ENCODE peak calls at places on chromosomes 5 and 9, in seven cellular contexts. Q is fibroblast of lung, S is iPS DF 6.9, O is uterus, G is aorta, M is ovary, D is osteoblast. Z is an unnamed sample.
A peak's percentile ranks its signal among the peaks of the same experiment; 100 is the strongest.

GRCh38 chr9:3760031-3760430 is 234.2 kb upstream of the RFX3 start:
- DNase-seq in Q (peak; percentile 28), S (no peak), O (no peak), G (no peak), M (no peak), D (no peak), Z (no peak)

GRCh38 chr5:173238312-173239232 is 3.6 kb upstream of the NKX2-5 start:
- DNase-seq in Q (no peak), S (no peak), O (no peak), G (no peak), M (no peak), D (no peak), Z (no peak)

GRCh38 chr5:67187318-67187717 is 9.3 kb downstream of the CD180 start:
- DNase-seq in Q (no peak), S (no peak), O (no peak), G (no peak), M (no peak), D (no peak), Z (no peak)

GRCh38 chr9:108910402-108910801 is 23.5 kb downstream of the ELP1 start:
- DNase-seq in Q (no peak), S (no peak), O (no peak), G (no peak), M (no peak), D (no peak), Z (no peak)

GRCh38 chr5:79546782-79547428 is 33.0 kb upstream of the HOMER1 start:
- DNase-seq in Q (peak; percentile 78), S (no peak), O (no peak), G (no peak), M (no peak), D (no peak), Z (no peak)

GRCh38 chr9:98908897-98909634 is 34.6 kb upstream of the COL15A1 start:
- DNase-seq in Q (peak; percentile 93), S (no peak), O (no peak), G (no peak), M (no peak), D (peak; percentile 90), Z (no peak)

GRCh38 chr9:113973963-113974413 is 97.9 kb downstream of the ZNF618 start:
- DNase-seq in Q (no peak), S (no peak), O (no peak), G (no peak), M (no peak), D (peak; percentile 41), Z (no peak)

GRCh38 chr9:76886318-76886717 is 19.6 kb downstream of the PRUNE2 start:
- DNase-seq in Q (no peak), S (no peak), O (no peak), G (no peak), M (no peak), D (no peak), Z (no peak)

GRCh38 chr5:122880170-122880689 is 34.8 kb downstream of the SNX24 start:
- DNase-seq in Q (no peak), S (no peak), O (no peak), G (no peak), M (no peak), D (no peak), Z (no peak)

GRCh38 chr9:125752070-125752628 is 5.0 kb downstream of the PBX3 start:
- DNase-seq in Q (no peak), S (no peak), O (no peak), G (no peak), M (no peak), D (no peak), Z (no peak)

GRCh38 chr5:135246923-135247795 is 151.9 kb downstream of the MACROH2A1 start:
- DNase-seq in Q (peak; percentile 93), S (no peak), O (peak; percentile 48), G (peak; percentile 63), M (no peak), D (peak; percentile 94), Z (peak; percentile 37)

GRCh38 chr5:165919196-165919595 is 2372.2 kb upstream of the WWC1 start:
- DNase-seq in Q (no peak), S (no peak), O (no peak), G (no peak), M (no peak), D (no peak), Z (no peak)

GRCh38 chr5:138528208-138528607 is 14.8 kb downstream of the ETF1 start:
- DNase-seq in Q (no peak), S (no peak), O (no peak), G (no peak), M (no peak), D (no peak), Z (no peak)

GRCh38 chr9:16312116-16312515 is 558.4 kb downstream of the BNC2 start:
- DNase-seq in Q (peak; percentile 61), S (no peak), O (no peak), G (no peak), M (peak; percentile 52), D (peak; percentile 48), Z (no peak)

GRCh38 chr9:1490341-1491115 is 440.4 kb downstream of the DMRT2 start:
- DNase-seq in Q (peak; percentile 62), S (no peak), O (no peak), G (no peak), M (no peak), D (no peak), Z (no peak)

GRCh38 chr9:93682155-93682968 is 106.0 kb downstream of the PHF2 start:
- DNase-seq in Q (peak; percentile 39), S (peak; percentile 50), O (peak; percentile 27), G (peak; percentile 63), M (no peak), D (peak; percentile 96), Z (peak; percentile 58)

GRCh38 chr5:135978993-135979392 is 24.2 kb upstream of the LECT2 start:
- DNase-seq in Q (no peak), S (no peak), O (no peak), G (no peak), M (no peak), D (no peak), Z (no peak)

GRCh38 chr9:116686693-116687073 is 422 bp upstream of the TRIM32 start:
- DNase-seq in Q (no peak), S (no peak), O (no peak), G (no peak), M (no peak), D (peak; percentile 73), Z (no peak)

GRCh38 chr9:81108391-81108790 is 581.0 kb downstream of the TLE1 start:
- DNase-seq in Q (no peak), S (no peak), O (no peak), G (no peak), M (no peak), D (peak; percentile 48), Z (no peak)

GRCh38 chr5:107557051-107557658 is 113.6 kb downstream of the EFNA5 start:
- DNase-seq in Q (no peak), S (no peak), O (no peak), G (no peak), M (no peak), D (no peak), Z (peak; percentile 43)

GRCh38 chr9:135307314-135307713 is 172.3 kb upstream of the PPP1R26 start:
- DNase-seq in Q (no peak), S (no peak), O (no peak), G (no peak), M (no peak), D (peak; percentile 29), Z (no peak)

GRCh38 chr5:79640571-79641055 is 28.4 kb downstream of the TENT2 start:
- DNase-seq in Q (peak; percentile 37), S (no peak), O (no peak), G (no peak), M (no peak), D (no peak), Z (no peak)

GRCh38 chr9:112174965-112175795 is at the start of gene SUSD1:
- DNase-seq in Q (peak; percentile 17), S (no peak), O (no peak), G (peak; percentile 59), M (no peak), D (peak; percentile 94), Z (peak; percentile 73)

GRCh38 chr5:125408582-125409069 is 662.2 kb upstream of the ZNF608 start:
- DNase-seq in Q (peak; percentile 93), S (no peak), O (peak; percentile 47), G (peak; percentile 37), M (no peak), D (peak; percentile 82), Z (no peak)

GRCh38 chr5:43631182-43631910 is 28.4 kb downstream of the NNT start:
- DNase-seq in Q (peak; percentile 89), S (peak; percentile 70), O (peak; percentile 40), G (no peak), M (peak; percentile 22), D (peak; percentile 41), Z (peak; percentile 70)

GRCh38 chr5:32848681-32849080 is 137.6 kb downstream of the NPR3 start:
- DNase-seq in Q (peak; percentile 21), S (no peak), O (no peak), G (no peak), M (no peak), D (no peak), Z (no peak)

GRCh38 chr5:45295231-45295630 is 400.9 kb downstream of the HCN1 start:
- DNase-seq in Q (no peak), S (no peak), O (no peak), G (no peak), M (no peak), D (no peak), Z (no peak)
- H3K4me1 ChIP-seq in Q (no peaks in the 10 kb centered on the region), S (no peaks in the 10 kb centered on the region), O (no peaks in the 10 kb centered on the region), G (no peaks in the 10 kb centered on the region), M (no peaks in the 10 kb centered on the region), D (no peaks in the 10 kb centered on the region), Z (no peaks in the 10 kb centered on the region)

GRCh38 chr9:90016272-90016671 is 411.5 kb downstream of the GADD45G start:
- DNase-seq in Q (no peak), S (no peak), O (no peak), G (no peak), M (no peak), D (no peak), Z (no peak)
- H3K4me3 ChIP-seq in Q (no peak overlapping the region), S (no peak overlapping the region), O (no peak overlapping the region), G (no peak overlapping the region), M (no peak overlapping the region), D (no peak overlapping the region), Z (no peak overlapping the region)

GRCh38 chr5:62585306-62585705 is 6.7 kb downstream of the LRRC70 start:
- DNase-seq in Q (no peak), S (no peak), O (no peak), G (no peak), M (no peak), D (no peak), Z (no peak)
- H3K4me1 ChIP-seq in Q (no peaks in the 10 kb centered on the region), S (no peaks in the 10 kb centered on the region), O (no peaks in the 10 kb centered on the region), G (no peaks in the 10 kb centered on the region), M (peaks cover 3% of the 10 kb centered on the region), D (no peaks in the 10 kb centered on the region), Z (no peaks in the 10 kb centered on the region)

GRCh38 chr9:132943677-132944293 is 631 bp downstream of the TSC1 start:
- DNase-seq in Q (no peak), S (no peak), O (no peak), G (no peak), M (no peak), D (no peak), Z (no peak)

GRCh38 chr9:132944294-132945185 is at the start of gene TSC1:
- DNase-seq in Q (peak; percentile 97), S (peak; percentile 45), O (peak; percentile 97), G (peak; percentile 98), M (peak; percentile 99), D (peak; percentile 96), Z (peak; percentile 97)

GRCh38 chr9:132939169-132939568 is 5.2 kb downstream of the TSC1 start:
- DNase-seq in Q (no peak), S (no peak), O (no peak), G (no peak), M (no peak), D (no peak), Z (no peak)

GRCh38 chr9:132945186-132946130 is 1.0 kb upstream of the TSC1 start:
- DNase-seq in Q (no peak), S (no peak), O (no peak), G (no peak), M (no peak), D (peak; percentile 80), Z (no peak)

GRCh38 chr9:132942541-132943182 is 1.8 kb downstream of the TSC1 start:
- DNase-seq in Q (peak; percentile 32), S (no peak), O (no peak), G (no peak), M (no peak), D (no peak), Z (no peak)
- H3K4me3 ChIP-seq in Q (peak overlapping the region; percentile 93), S (no peak overlapping the region), O (no peak overlapping the region), G (no peak overlapping the region), M (no peak overlapping the region), D (no peak overlapping the region), Z (no peak overlapping the region)

Z was measured in Caco-2.